ENCODE peak calls at places on chromosomes 16 and 17, in four cellular contexts. R is stimulated activated naive CD4-positive, alpha-beta T cell treated with Interleukin-2 at 50 U/mL for 16 hours; V is mesothelial cell of epicardium; K is cardiac muscle cell. O is an unnamed sample.

GRCh38 chr17:83131268-83132011 is 52.0 kb downstream of the METRNL start:
- DNase-seq in R (no peak), V (no peak), K (no peak), O (no peak)

GRCh38 chr16:21563676-21564075 is 35.7 kb upstream of the METTL9 start:
- DNase-seq in K (no peak), V (no peak), R (no peak), O (no peak)

GRCh38 chr17:1934901-1935300 is 90.2 kb downstream of the RTN4RL1 start:
- DNase-seq in R (no peak), K (no peak), V (no peak), O (no peak)

GRCh38 chr16:49588061-49588460 is 214.5 kb downstream of the C16orf78 start:
- DNase-seq in K (no peak), R (no peak), V (no peak), O (no peak)

GRCh38 chr17:77649717-77650211 is 308.7 kb upstream of the TNRC6C start:
- DNase-seq in V (no peak), K (peak; percentile 8), R (no peak), O (no peak)

GRCh38 chr17:82316651-82317393 is 586 bp downstream of the CD7 start:
- DNase-seq in V (no peak), K (no peak), R (no peak), O (no peak)

GRCh38 chr16:22623351-22623781 is 112.7 kb downstream of the NPIPB5 start:
- DNase-seq in V (no peak), K (peak; percentile 45), R (no peak), O (no peak)

GRCh38 chr16:56824335-56824734 is 40.7 kb upstream of the SLC12A3 start:
- DNase-seq in R (no peak), K (no peak), V (no peak), O (no peak)

GRCh38 chr16:27355610-27356009 is 41.8 kb downstream of the IL4R start:
- DNase-seq in V (no peak), K (peak; percentile 57), R (peak; percentile 22), O (no peak)

GRCh38 chr16:591892-592517 is 2.1 kb downstream of the RAB40C start:
- DNase-seq in R (no peak), V (no peak), K (no peak), O (no peak)

GRCh38 chr17:17774009-17774881 is 62.5 kb downstream of the SREBF1 start:
- DNase-seq in K (peak; percentile 30), R (no peak), V (no peak), O (no peak)

GRCh38 chr17:68401288-68401687 is 56.0 kb downstream of the WIPI1 start:
- DNase-seq in V (no peak), K (no peak), R (no peak), O (no peak)

GRCh38 chr17:81019563-81020442 is 15.1 kb upstream of the BAIAP2 start:
- DNase-seq in R (no peak), V (no peak), K (no peak), O (no peak)

GRCh38 chr17:77999413-78000173 is 41.1 kb downstream of the TNRC6C start:
- DNase-seq in K (peak; percentile 60), R (no peak), V (no peak), O (no peak)

GRCh38 chr16:79269211-79269863 is 331.2 kb downstream of the MAF start:
- DNase-seq in R (peak; percentile 74), K (no peak), V (no peak), O (no peak)

GRCh38 chr17:16085066-16085699 is 85.6 kb downstream of the TTC19 start:
- DNase-seq in R (no peak), V (no peak), K (peak; percentile 73), O (no peak)

GRCh38 chr16:49754495-49755290 is 101.2 kb downstream of the ZNF423 start:
- DNase-seq in V (no peak), R (no peak), K (peak; percentile 62), O (no peak)

GRCh38 chr17:50345443-50346312 is at the start of gene XYLT2:
- DNase-seq in K (peak; percentile 90), V (peak; percentile 85), R (peak; percentile 84), O (peak; percentile 79)

GRCh38 chr17:6551909-6552768 is 4.2 kb downstream of the PITPNM3 start:
- DNase-seq in K (no peak), V (no peak), R (no peak), O (no peak)

GRCh38 chr17:58520843-58521430 is 6.5 kb upstream of the MTMR4 start:
- DNase-seq in K (peak; percentile 43), R (no peak), V (no peak), O (no peak)

GRCh38 chr17:80254396-80255241 is 6.0 kb upstream of the RNF213 start:
- DNase-seq in K (peak; percentile 74), V (no peak), R (peak; percentile 70), O (no peak)

GRCh38 chr17:17443173-17443572 is 33.6 kb upstream of the MED9 start:
- DNase-seq in R (no peak), K (no peak), V (no peak), O (no peak)